ENCODE peak calls at places on chromosomes 11 and 22, in eight cellular contexts. One of them, this sample, is unnamed.

GRCh38 chr11:37916331-37916730 is 1318.3 kb upstream of the RAG2 start:
- DNase-seq in transverse colon: no peak
- DNase-seq in smooth muscle cell of the brain vasculature: no peak
- DNase-seq in NCI-H1092 treated with DMSO at 0.1 percent for 48 hours: no peak
- DNase-seq in AG04449: no peak
- DNase-seq in WTC11: no peak
- DNase-seq in iPS-NIHi11: no peak
- DNase-seq in NCI-H460: no peak
- DNase-seq in this sample: peak; percentile 79

GRCh38 chr11:47587733-47588326 is 1.4 kb downstream of the FAM180B start:
- DNase-seq in transverse colon: peak; percentile 41
- DNase-seq in smooth muscle cell of the brain vasculature: no peak
- DNase-seq in NCI-H1092 treated with DMSO at 0.1 percent for 48 hours: no peak
- DNase-seq in AG04449: no peak
- DNase-seq in WTC11: no peak
- DNase-seq in iPS-NIHi11: no peak
- DNase-seq in NCI-H460: no peak
- DNase-seq in this sample: no peak

GRCh38 chr11:75896843-75897419 is 81.9 kb downstream of the UVRAG start:
- DNase-seq in transverse colon: no peak
- DNase-seq in smooth muscle cell of the brain vasculature: peak; percentile 31
- DNase-seq in NCI-H1092 treated with DMSO at 0.1 percent for 48 hours: peak; percentile 69
- DNase-seq in AG04449: peak; percentile 16
- DNase-seq in WTC11: no peak
- DNase-seq in iPS-NIHi11: peak; percentile 14
- DNase-seq in NCI-H460: peak; percentile 38
- DNase-seq in this sample: peak; percentile 45

GRCh38 chr11:70696076-70696475 is 297.7 kb downstream of the CTTN start:
- DNase-seq in transverse colon: no peak
- DNase-seq in smooth muscle cell of the brain vasculature: no peak
- DNase-seq in NCI-H1092 treated with DMSO at 0.1 percent for 48 hours: no peak
- DNase-seq in AG04449: no peak
- DNase-seq in WTC11: no peak
- DNase-seq in iPS-NIHi11: no peak
- DNase-seq in NCI-H460: no peak
- DNase-seq in this sample: no peak

GRCh38 chr11:110131386-110132123 is 38.4 kb downstream of the ZC3H12C start:
- DNase-seq in transverse colon: no peak
- DNase-seq in smooth muscle cell of the brain vasculature: no peak
- DNase-seq in NCI-H1092 treated with DMSO at 0.1 percent for 48 hours: peak; percentile 45
- DNase-seq in AG04449: no peak
- DNase-seq in WTC11: no peak
- DNase-seq in iPS-NIHi11: no peak
- DNase-seq in NCI-H460: no peak
- DNase-seq in this sample: no peak

GRCh38 chr11:121581607-121582006 is 128.8 kb upstream of the SORL1-AS1 start:
- DNase-seq in transverse colon: no peak
- DNase-seq in smooth muscle cell of the brain vasculature: no peak
- DNase-seq in NCI-H1092 treated with DMSO at 0.1 percent for 48 hours: no peak
- DNase-seq in AG04449: no peak
- DNase-seq in WTC11: no peak
- DNase-seq in iPS-NIHi11: no peak
- DNase-seq in NCI-H460: no peak
- DNase-seq in this sample: no peak

GRCh38 chr22:49964493-49965290 is 4.1 kb downstream of the PIM3 start:
- DNase-seq in transverse colon: peak; percentile 17
- DNase-seq in smooth muscle cell of the brain vasculature: no peak
- DNase-seq in NCI-H1092 treated with DMSO at 0.1 percent for 48 hours: no peak
- DNase-seq in AG04449: no peak
- DNase-seq in WTC11: no peak
- DNase-seq in iPS-NIHi11: no peak
- DNase-seq in NCI-H460: no peak
- DNase-seq in this sample: no peak

GRCh38 chr11:60130496-60130895 is 42.0 kb downstream of the MS4A2 start:
- DNase-seq in transverse colon: peak; percentile 38
- DNase-seq in smooth muscle cell of the brain vasculature: no peak
- DNase-seq in NCI-H1092 treated with DMSO at 0.1 percent for 48 hours: no peak
- DNase-seq in AG04449: no peak
- DNase-seq in WTC11: peak; percentile 22
- DNase-seq in iPS-NIHi11: peak; percentile 62
- DNase-seq in NCI-H460: peak; percentile 13
- DNase-seq in this sample: peak; percentile 88

GRCh38 chr11:125348704-125349635 is 147.1 kb downstream of the FEZ1 start:
- DNase-seq in transverse colon: peak; percentile 39
- DNase-seq in smooth muscle cell of the brain vasculature: no peak
- DNase-seq in NCI-H1092 treated with DMSO at 0.1 percent for 48 hours: peak; percentile 59
- DNase-seq in AG04449: no peak
- DNase-seq in WTC11: peak; percentile 90
- DNase-seq in iPS-NIHi11: peak; percentile 79
- DNase-seq in NCI-H460: peak; percentile 20
- DNase-seq in this sample: peak; percentile 71

GRCh38 chr11:62001450-62002178 is 34.2 kb upstream of the FTH1 start:
- DNase-seq in transverse colon: peak; percentile 73
- DNase-seq in smooth muscle cell of the brain vasculature: no peak
- DNase-seq in NCI-H1092 treated with DMSO at 0.1 percent for 48 hours: peak; percentile 65
- DNase-seq in AG04449: no peak
- DNase-seq in WTC11: no peak
- DNase-seq in iPS-NIHi11: no peak
- DNase-seq in NCI-H460: no peak
- DNase-seq in this sample: no peak

GRCh38 chr11:8765294-8765693 is 82.7 kb downstream of the RPL27A start:
- DNase-seq in transverse colon: no peak
- DNase-seq in smooth muscle cell of the brain vasculature: no peak
- DNase-seq in NCI-H1092 treated with DMSO at 0.1 percent for 48 hours: no peak
- DNase-seq in AG04449: no peak
- DNase-seq in WTC11: no peak
- DNase-seq in iPS-NIHi11: no peak
- DNase-seq in NCI-H460: no peak
- DNase-seq in this sample: peak; percentile 88

GRCh38 chr11:9527481-9528140 is 45.9 kb upstream of the WEE1 start:
- DNase-seq in transverse colon: no peak
- DNase-seq in smooth muscle cell of the brain vasculature: no peak
- DNase-seq in NCI-H1092 treated with DMSO at 0.1 percent for 48 hours: no peak
- DNase-seq in AG04449: peak; percentile 33
- DNase-seq in WTC11: no peak
- DNase-seq in iPS-NIHi11: no peak
- DNase-seq in NCI-H460: no peak
- DNase-seq in this sample: no peak

GRCh38 chr22:36337365-36338130 is 50.2 kb downstream of the MYH9 start:
- DNase-seq in transverse colon: no peak
- DNase-seq in smooth muscle cell of the brain vasculature: no peak
- DNase-seq in NCI-H1092 treated with DMSO at 0.1 percent for 48 hours: no peak
- DNase-seq in AG04449: no peak
- DNase-seq in WTC11: no peak
- DNase-seq in iPS-NIHi11: no peak
- DNase-seq in NCI-H460: no peak
- DNase-seq in this sample: no peak

GRCh38 chr22:27634043-27634442 is 167.5 kb downstream of the MN1 start:
- DNase-seq in transverse colon: no peak
- DNase-seq in smooth muscle cell of the brain vasculature: no peak
- DNase-seq in NCI-H1092 treated with DMSO at 0.1 percent for 48 hours: no peak
- DNase-seq in AG04449: no peak
- DNase-seq in WTC11: no peak
- DNase-seq in iPS-NIHi11: no peak
- DNase-seq in NCI-H460: no peak
- DNase-seq in this sample: no peak

GRCh38 chr11:69403556-69404215 is 77.8 kb upstream of the LINC01488 start:
- DNase-seq in transverse colon: no peak
- DNase-seq in smooth muscle cell of the brain vasculature: no peak
- DNase-seq in NCI-H1092 treated with DMSO at 0.1 percent for 48 hours: no peak
- DNase-seq in AG04449: no peak
- DNase-seq in WTC11: no peak
- DNase-seq in iPS-NIHi11: no peak
- DNase-seq in NCI-H460: no peak
- DNase-seq in this sample: no peak

GRCh38 chr11:71948314-71949027 is 19.6 kb downstream of the RNF121 start:
- DNase-seq in transverse colon: peak; percentile 31
- DNase-seq in smooth muscle cell of the brain vasculature: no peak
- DNase-seq in NCI-H1092 treated with DMSO at 0.1 percent for 48 hours: no peak
- DNase-seq in AG04449: no peak
- DNase-seq in WTC11: no peak
- DNase-seq in iPS-NIHi11: peak; percentile 22
- DNase-seq in NCI-H460: no peak
- DNase-seq in this sample: no peak

GRCh38 chr22:34395370-34395769 is 475.1 kb upstream of the LARGE1 start:
- DNase-seq in transverse colon: no peak
- DNase-seq in smooth muscle cell of the brain vasculature: no peak
- DNase-seq in NCI-H1092 treated with DMSO at 0.1 percent for 48 hours: no peak
- DNase-seq in AG04449: no peak
- DNase-seq in WTC11: no peak
- DNase-seq in iPS-NIHi11: no peak
- DNase-seq in NCI-H460: no peak
- DNase-seq in this sample: peak; percentile 86

GRCh38 chr11:12248330-12248729 is 129.0 kb upstream of the PARVA start:
- DNase-seq in transverse colon: peak; percentile 92
- DNase-seq in smooth muscle cell of the brain vasculature: peak; percentile 62
- DNase-seq in NCI-H1092 treated with DMSO at 0.1 percent for 48 hours: peak; percentile 94
- DNase-seq in AG04449: no peak
- DNase-seq in WTC11: peak; percentile 29
- DNase-seq in iPS-NIHi11: no peak
- DNase-seq in NCI-H460: no peak
- DNase-seq in this sample: no peak

GRCh38 chr22:25027052-25027525 is 74.6 kb downstream of the KIAA1671 start:
- DNase-seq in transverse colon: peak; percentile 61
- DNase-seq in smooth muscle cell of the brain vasculature: no peak
- DNase-seq in NCI-H1092 treated with DMSO at 0.1 percent for 48 hours: no peak
- DNase-seq in AG04449: no peak
- DNase-seq in WTC11: no peak
- DNase-seq in iPS-NIHi11: no peak
- DNase-seq in NCI-H460: no peak
- DNase-seq in this sample: no peak

GRCh38 chr11:134575504-134576230 is 163.6 kb upstream of the B3GAT1 start:
- DNase-seq in transverse colon: no peak
- DNase-seq in smooth muscle cell of the brain vasculature: no peak
- DNase-seq in NCI-H1092 treated with DMSO at 0.1 percent for 48 hours: no peak
- DNase-seq in AG04449: no peak
- DNase-seq in WTC11: no peak
- DNase-seq in iPS-NIHi11: no peak
- DNase-seq in NCI-H460: no peak
- DNase-seq in this sample: no peak

GRCh38 chr22:49203863-49204598 is 623.6 kb downstream of the BRD1 start:
- DNase-seq in transverse colon: no peak
- DNase-seq in smooth muscle cell of the brain vasculature: no peak
- DNase-seq in NCI-H1092 treated with DMSO at 0.1 percent for 48 hours: no peak
- DNase-seq in AG04449: no peak
- DNase-seq in WTC11: peak; percentile 6
- DNase-seq in iPS-NIHi11: peak; percentile 17
- DNase-seq in NCI-H460: no peak
- DNase-seq in this sample: no peak

GRCh38 chr11:76769071-76769560 is 14.0 kb upstream of the TSKU start:
- DNase-seq in transverse colon: no peak
- DNase-seq in smooth muscle cell of the brain vasculature: no peak
- DNase-seq in NCI-H1092 treated with DMSO at 0.1 percent for 48 hours: no peak
- DNase-seq in AG04449: no peak
- DNase-seq in WTC11: no peak
- DNase-seq in iPS-NIHi11: no peak
- DNase-seq in NCI-H460: peak; percentile 79
- DNase-seq in this sample: peak; percentile 94

GRCh38 chr11:65391007-65391406 is 4.6 kb downstream of the FRMD8 start:
- DNase-seq in transverse colon: no peak
- DNase-seq in smooth muscle cell of the brain vasculature: no peak
- DNase-seq in NCI-H1092 treated with DMSO at 0.1 percent for 48 hours: no peak
- DNase-seq in AG04449: no peak
- DNase-seq in WTC11: peak; percentile 40
- DNase-seq in iPS-NIHi11: peak; percentile 58
- DNase-seq in NCI-H460: no peak
- DNase-seq in this sample: peak; percentile 83

GRCh38 chr11:1922411-1923113 is 3.1 kb downstream of the TNNT3 start:
- DNase-seq in transverse colon: no peak
- DNase-seq in smooth muscle cell of the brain vasculature: no peak
- DNase-seq in NCI-H1092 treated with DMSO at 0.1 percent for 48 hours: no peak
- DNase-seq in AG04449: no peak
- DNase-seq in WTC11: no peak
- DNase-seq in iPS-NIHi11: no peak
- DNase-seq in NCI-H460: no peak
- DNase-seq in this sample: no peak

GRCh38 chr22:25085930-25086901 is 113.4 kb upstream of the CRYBB3 start:
- DNase-seq in transverse colon: no peak
- DNase-seq in smooth muscle cell of the brain vasculature: no peak
- DNase-seq in NCI-H1092 treated with DMSO at 0.1 percent for 48 hours: no peak
- DNase-seq in AG04449: no peak
- DNase-seq in WTC11: no peak
- DNase-seq in iPS-NIHi11: no peak
- DNase-seq in NCI-H460: no peak
- DNase-seq in this sample: no peak

GRCh38 chr22:43183496-43184263 is 3.3 kb downstream of the TTLL12 start:
- DNase-seq in transverse colon: no peak
- DNase-seq in smooth muscle cell of the brain vasculature: no peak
- DNase-seq in NCI-H1092 treated with DMSO at 0.1 percent for 48 hours: no peak
- DNase-seq in AG04449: no peak
- DNase-seq in WTC11: no peak
- DNase-seq in iPS-NIHi11: no peak
- DNase-seq in NCI-H460: no peak
- DNase-seq in this sample: no peak

GRCh38 chr11:121012091-121012490 is 11.8 kb upstream of the TBCEL start:
- DNase-seq in transverse colon: no peak
- DNase-seq in smooth muscle cell of the brain vasculature: no peak
- DNase-seq in NCI-H1092 treated with DMSO at 0.1 percent for 48 hours: no peak
- DNase-seq in AG04449: no peak
- DNase-seq in WTC11: no peak
- DNase-seq in iPS-NIHi11: no peak
- DNase-seq in NCI-H460: no peak
- DNase-seq in this sample: no peak

GRCh38 chr22:39815882-39816395 is 77.6 kb downstream of the ENTHD1 start:
- DNase-seq in transverse colon: no peak
- DNase-seq in smooth muscle cell of the brain vasculature: no peak
- DNase-seq in NCI-H1092 treated with DMSO at 0.1 percent for 48 hours: no peak
- DNase-seq in AG04449: no peak
- DNase-seq in WTC11: no peak
- DNase-seq in iPS-NIHi11: no peak
- DNase-seq in NCI-H460: no peak
- DNase-seq in this sample: no peak

GRCh38 chr22:41951898-41952474 is at the start of gene SMIM45:
- DNase-seq in transverse colon: no peak
- DNase-seq in smooth muscle cell of the brain vasculature: no peak
- DNase-seq in NCI-H1092 treated with DMSO at 0.1 percent for 48 hours: peak; percentile 86
- DNase-seq in AG04449: no peak
- DNase-seq in WTC11: peak; percentile 58
- DNase-seq in iPS-NIHi11: no peak
- DNase-seq in NCI-H460: no peak
- DNase-seq in this sample: peak; percentile 79